ENCODE peak calls at places on chromosomes 12 and 14, in five cellular contexts. T is GM12878, D is K562, R is H1, Z is HepG2. L is an unnamed sample.
A peak's percentile ranks its signal among the peaks of the same experiment; 100 is the strongest.

GRCh38 chr14:64220466-64220865 is 73.7 kb downstream of the ESR2 start:
- DNase-seq in R (no peak), Z (no peak), D (peak; percentile 34), T (no peak), L (no peak)

GRCh38 chr12:12563529-12563928 is 866 bp upstream of the DUSP16 start:
- DNase-seq in T (no peak), D (peak; percentile 16), R (no peak), Z (no peak), L (no peak)

GRCh38 chr12:12655061-12655460 is 40.9 kb downstream of the GPR19 start:
- DNase-seq in Z (no peak), D (no peak), T (no peak), R (no peak), L (no peak)

GRCh38 chr12:64404470-64405446 is 566 bp downstream of the XPOT start:
- DNase-seq in D (peak; percentile 89), T (no peak), R (no peak), Z (peak; percentile 71), L (peak; percentile 62)

GRCh38 chr12:24864796-24865125 is 84.1 kb downstream of the BCAT1 start:
- DNase-seq in R (no peak), T (no peak), Z (no peak), D (no peak), L (no peak)

GRCh38 chr12:51082561-51083139 is 746 bp downstream of the CSRNP2 start:
- DNase-seq in R (peak; percentile 33), Z (peak; percentile 7), D (no peak), T (no peak), L (no peak)

GRCh38 chr12:32181498-32182175 is 75.0 kb downstream of the BICD1 start:
- DNase-seq in R (no peak), T (no peak), Z (no peak), D (no peak), L (no peak)

GRCh38 chr12:50924439-50925341 is 27.7 kb upstream of the HIGD1C start:
- DNase-seq in D (peak; percentile 93), R (no peak), Z (peak; percentile 89), T (peak; percentile 76), L (no peak)

GRCh38 chr12:1405619-1406018 is 188.8 kb downstream of the FBXL14 start:
- DNase-seq in Z (no peak), D (no peak), T (no peak), R (no peak), L (no peak)

DNA sequence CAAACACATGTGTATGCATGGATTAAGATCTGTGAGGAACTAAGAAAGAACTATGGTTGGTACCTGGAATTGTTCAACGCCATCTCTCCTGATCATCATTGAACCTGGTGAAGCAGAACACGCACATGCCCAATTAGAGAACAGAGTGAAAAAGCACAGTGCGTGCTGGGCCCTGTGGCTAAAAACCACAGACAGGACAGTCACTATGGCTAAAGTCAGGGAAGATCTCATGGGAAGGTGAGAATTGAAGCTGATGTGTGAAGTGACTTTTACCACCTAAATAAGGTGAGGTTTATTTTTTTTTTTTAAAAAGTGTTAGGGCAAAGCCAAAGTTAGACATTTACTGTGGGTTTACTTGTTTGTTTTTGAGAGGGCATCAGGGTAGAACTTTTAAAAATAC is 215.0 kb downstream of the SLC38A4 start:
- DNase-seq in T (no peak), Z (no peak), R (no peak), D (no peak), L (no peak)
- TF ChIP-seq ATF2 in T (no peak), Z (no peak), R (no peak), D (no peak), L (no peak)

DNA sequence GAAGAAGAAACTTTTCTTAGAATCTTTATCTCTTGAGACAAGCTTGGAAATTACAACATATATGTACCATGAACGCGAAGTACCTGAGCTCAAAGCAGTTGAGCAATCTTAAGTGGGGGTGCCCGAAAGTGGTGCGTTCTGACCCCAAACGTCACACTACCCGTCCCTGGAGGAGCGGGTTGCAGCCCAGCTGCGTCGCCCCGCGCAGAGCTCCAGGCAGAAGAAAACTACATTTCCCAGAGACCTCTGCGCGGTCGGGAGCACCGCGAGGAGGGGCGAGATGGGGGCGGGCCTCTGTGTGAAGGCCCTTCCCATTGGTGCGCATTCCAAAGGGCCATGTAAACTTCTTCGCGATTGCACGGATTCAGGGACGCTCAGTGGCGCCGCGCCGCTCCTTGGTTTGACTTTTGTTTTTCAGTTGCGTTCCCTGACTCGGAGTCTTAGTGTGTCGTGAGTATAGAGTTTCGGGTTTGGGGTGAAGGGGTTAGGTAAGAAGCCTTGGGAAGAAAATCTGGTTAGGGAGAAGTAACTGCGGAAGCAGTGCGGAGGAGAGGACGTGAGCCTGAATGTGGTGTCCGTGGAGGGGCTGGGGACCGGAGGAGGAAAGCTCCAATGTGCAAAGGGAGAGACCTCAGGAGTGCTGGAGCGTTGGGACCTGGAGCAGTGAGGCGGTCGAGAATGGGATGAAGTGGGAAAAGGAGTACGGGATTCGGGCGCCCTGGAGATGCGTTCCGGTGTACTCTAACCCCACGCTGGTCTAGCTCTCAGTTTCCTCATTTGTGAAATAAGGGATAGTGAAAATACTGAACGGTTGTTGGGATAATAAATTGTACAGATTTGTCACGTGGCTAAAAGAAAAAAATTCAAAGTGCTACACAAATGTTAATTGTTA is at the start of gene CCDC77:
- DNase-seq in T (peak; percentile 86), D (peak; percentile 93), R (peak; percentile 80), Z (peak; percentile 89), L (peak; percentile 93)
- TF ChIP-seq CREB1 in T (peak; percentile 86), D (peak; percentile 63), R (peak; percentile 78), Z (peak; percentile 83), L (no peak)

GRCh38 chr14:75280831-75281690 is 2.4 kb downstream of the FOS start:
- DNase-seq in R (no peak), D (no peak), T (no peak), Z (no peak), L (no peak)
- TF ChIP-seq ATF2 in R (no peak), D (no peak), T (no peak), Z (no peak), L (no peak)

DNA sequence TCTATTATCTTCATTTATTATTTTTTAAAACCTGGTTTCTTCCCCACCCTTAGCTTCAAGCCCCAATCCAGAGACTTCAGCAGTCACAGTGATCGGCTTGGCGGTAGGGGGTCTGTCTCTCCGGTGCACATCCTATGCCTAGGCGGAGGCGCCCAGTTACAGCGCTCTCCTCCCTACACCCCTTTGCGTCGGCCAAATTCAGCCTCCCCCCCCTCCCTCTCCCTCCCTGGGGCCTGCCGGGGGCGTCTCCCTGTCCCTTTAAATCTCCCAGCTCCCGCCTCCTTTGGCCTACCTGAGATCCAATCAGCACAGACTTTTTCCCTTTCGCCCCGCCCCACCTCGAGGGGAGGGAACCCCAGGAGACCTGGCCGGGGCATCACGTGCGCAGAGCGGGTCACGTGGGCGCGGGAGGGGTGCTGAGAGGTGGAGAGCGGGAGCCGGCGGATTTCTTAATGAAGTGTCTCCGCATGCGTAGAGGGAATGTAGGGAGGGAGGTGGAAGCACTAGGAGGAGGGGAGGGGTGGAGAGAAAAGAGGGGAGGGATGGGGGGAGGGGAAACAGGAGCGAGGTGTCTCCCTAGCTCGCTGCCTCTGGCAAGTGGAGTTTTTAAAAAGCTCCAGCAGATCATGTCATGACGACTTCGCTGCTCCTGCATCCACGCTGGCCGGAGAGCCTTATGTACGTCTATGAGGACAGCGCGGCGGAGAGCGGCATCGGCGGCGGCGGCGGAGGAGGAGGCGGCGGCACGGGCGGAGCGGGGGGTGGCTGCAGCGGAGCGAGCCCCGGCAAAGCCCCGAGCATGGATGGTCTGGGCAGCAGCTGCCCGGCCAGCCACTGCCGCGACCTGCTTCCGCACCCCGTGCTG is at the start of gene HOXC13:
- DNase-seq in R (peak; percentile 92), T (no peak), Z (peak; percentile 33), D (peak; percentile 96), L (peak; percentile 99)
- TF ChIP-seq CREB1 in R (no peak), T (no peak), Z (no peak), D (no peak), L (no peak)

GRCh38 chr12:57475271-57476161 is 4.2 kb downstream of the ARHGAP9 start:
- DNase-seq in R (no peak), D (no peak), T (no peak), Z (no peak), L (peak; percentile 52)

GRCh38 chr12:57477710-57478681 is 1.7 kb downstream of the ARHGAP9 start:
- DNase-seq in R (no peak), T (peak; percentile 41), Z (no peak), D (peak; percentile 62), L (no peak)

GRCh38 chr12:57474862-57475261 is 4.8 kb downstream of the ARHGAP9 start:
- DNase-seq in Z (no peak), R (no peak), D (no peak), T (no peak), L (no peak)

GRCh38 chr12:57476993-57477709 is 2.5 kb downstream of the ARHGAP9 start:
- DNase-seq in R (no peak), Z (no peak), D (no peak), T (no peak), L (no peak)

DNA sequence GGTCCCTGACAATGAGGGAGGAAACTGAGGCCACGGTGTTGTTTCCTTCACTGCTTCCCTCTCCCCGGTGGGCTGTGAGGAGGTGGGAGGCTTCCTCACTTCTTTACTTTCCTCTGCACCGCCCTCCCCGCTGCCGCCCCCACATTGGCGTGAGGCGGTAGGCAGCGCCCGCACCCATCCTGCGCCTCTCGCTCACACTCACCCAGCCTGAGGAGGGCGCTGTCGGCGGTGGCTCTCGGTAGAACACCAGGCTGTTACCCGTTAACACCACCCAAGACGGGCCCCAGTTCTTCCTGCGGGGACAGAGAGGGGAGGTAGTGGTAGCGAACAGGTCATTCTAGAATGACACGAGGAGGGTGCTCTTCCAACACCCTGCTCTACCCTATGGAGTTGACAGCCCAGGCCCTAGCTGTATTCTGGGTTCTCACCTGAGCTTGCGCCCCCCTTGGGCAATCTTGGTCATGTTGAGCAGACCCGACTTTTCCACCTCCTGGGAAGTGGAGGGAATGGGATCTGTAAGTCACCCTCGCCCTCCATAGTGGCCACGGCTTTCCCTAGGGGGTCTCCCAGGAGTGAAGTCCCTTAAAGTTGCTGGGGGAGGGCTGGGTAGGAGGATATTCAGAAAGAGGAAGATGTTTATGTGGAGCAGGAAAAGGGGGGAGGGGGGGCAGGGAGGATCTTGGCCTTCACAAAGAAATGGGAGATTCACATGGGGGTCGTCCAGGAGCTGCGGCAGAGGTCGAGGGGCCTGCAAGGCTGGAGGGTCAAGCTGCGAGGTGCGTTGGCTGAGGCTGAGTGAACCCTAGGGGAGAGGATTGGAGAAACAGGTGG is 3.3 kb downstream of the ARHGAP9 start:
- DNase-seq in D (no peak), T (no peak), Z (no peak), R (no peak), L (peak; percentile 68)
- TF ChIP-seq ATF2 in D (no peak), T (no peak), Z (no peak), R (no peak), L (no peak)

GRCh38 chr12:18158774-18159557 is 69.0 kb upstream of the RERGL start:
- DNase-seq in Z (peak; percentile 35), D (peak; percentile 35), T (no peak), R (no peak), L (peak; percentile 33)

GRCh38 chr12:18151036-18151435 is 61.0 kb upstream of the RERGL start:
- DNase-seq in Z (no peak), T (no peak), D (no peak), R (no peak), L (no peak)

GRCh38 chr12:18148961-18149360 is 59.0 kb upstream of the RERGL start:
- DNase-seq in Z (no peak), R (no peak), T (no peak), D (no peak), L (no peak)

GRCh38 chr12:18153826-18154225 is 63.8 kb upstream of the RERGL start:
- DNase-seq in Z (no peak), D (no peak), T (no peak), R (no peak), L (no peak)
- TF ChIP-seq CREB1 in Z (no peak), D (no peak), T (no peak), R (no peak), L (no peak)

DNA sequence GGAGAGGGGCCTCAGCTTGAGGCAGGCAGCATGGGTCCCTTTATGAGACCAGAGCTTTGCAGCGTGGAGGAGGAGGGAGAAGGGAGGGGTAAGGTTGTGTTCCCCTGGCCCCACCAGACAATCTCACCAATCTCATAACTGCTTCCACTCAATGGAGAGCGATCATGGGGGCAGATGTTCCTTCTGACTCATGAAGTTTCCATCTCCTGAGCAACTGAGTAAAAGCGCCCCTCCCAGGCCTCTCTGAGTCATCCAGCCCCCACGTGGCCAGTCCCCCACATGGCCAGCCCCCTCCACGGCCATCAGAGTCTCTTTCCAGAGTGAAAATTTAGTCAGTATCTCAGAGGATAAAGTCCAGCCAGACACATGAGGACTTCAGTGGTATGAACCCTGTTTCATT is 39.2 kb upstream of the PLXNC1 start:
- DNase-seq in Z (no peak), T (no peak), D (peak; percentile 68), R (no peak), L (no peak)
- TF ChIP-seq ATF2 in Z (no peak), T (no peak), D (no peak), R (no peak), L (no peak)

L was measured in WTC11.